ENCODE peak calls at places on chromosomes 5 and 9, in five cellular contexts. B is neural crest cell, G is mucosa of gallbladder, F is BE2C, A is right cardiac atrium. N is an unnamed sample.
A peak's percentile ranks its signal among the peaks of the same experiment; 100 is the strongest.

GRCh38 chr9:87771251-87772006 is 45.5 kb downstream of the CTSL start:
- DNase-seq in B (no peak), A (peak; percentile 24), F (peak; percentile 48), G (no peak), N (no peak)

GRCh38 chr9:3256571-3256970 is 269.2 kb downstream of the RFX3 start:
- DNase-seq in B (no peak), G (no peak), A (no peak), F (no peak), N (no peak)

GRCh38 chr9:34337404-34337803 is 8.0 kb downstream of the NUDT2 start:
- DNase-seq in F (no peak), A (no peak), G (no peak), B (no peak), N (no peak)

GRCh38 chr9:112348993-112349333 is 15.5 kb upstream of the PTBP3 start:
- DNase-seq in G (no peak), B (no peak), F (no peak), A (no peak), N (no peak)

GRCh38 chr9:131100445-131100844 is 4.1 kb downstream of the AIF1L start:
- DNase-seq in G (no peak), A (no peak), F (no peak), B (no peak), N (no peak)

GRCh38 chr9:126055386-126055785 is 271.2 kb upstream of the MVB12B start:
- DNase-seq in A (no peak), G (no peak), B (no peak), F (no peak), N (peak; percentile 68)

GRCh38 chr5:101045689-101046088 is 142.6 kb upstream of the ST8SIA4 start:
- DNase-seq in B (no peak), G (no peak), A (no peak), F (no peak), N (peak; percentile 6)

GRCh38 chr9:75418518-75418917 is 330.2 kb downstream of the OSTF1 start:
- DNase-seq in B (no peak), F (no peak), A (no peak), G (no peak), N (no peak)

GRCh38 chr9:69377291-69377690 is 52.3 kb downstream of the ENTREP1 start:
- DNase-seq in A (no peak), G (no peak), B (no peak), F (no peak), N (no peak)

GRCh38 chr5:2695200-2695891 is 56.1 kb downstream of the IRX2 start:
- DNase-seq in B (no peak), G (no peak), A (no peak), F (no peak), N (no peak)

GRCh38 chr5:143177263-143177994 is 226.1 kb downstream of the NR3C1 start:
- DNase-seq in B (no peak), F (no peak), A (no peak), G (no peak), N (peak; percentile 89)

GRCh38 chr9:137317979-137318511 is 16.0 kb upstream of the NRARP start:
- DNase-seq in A (no peak), F (no peak), G (no peak), B (no peak), N (no peak)

GRCh38 chr5:79893485-79893884 is 97.6 kb downstream of the MTX3 start:
- DNase-seq in F (no peak), B (no peak), A (no peak), G (no peak), N (no peak)